ENCODE peak calls at places on chromosomes 7 and 10, in five cellular contexts. P, Y, A, B and C are unnamed samples. For H3K4me1, the result is how much of the 10 kb centered on the place peaks cover.

GRCh38 chr10:127928021-127928806 is 21.3 kb downstream of the PTPRE start:
- DNase-seq in P (no peak), B (no peak), A (no peak), Y (no peak), C (no peak)

GRCh38 chr7:1842321-1843221 is 172.5 kb downstream of the ELFN1 start:
- DNase-seq in P (no peak), Y (peak), A (peak), B (peak), C (no peak)

GRCh38 chr7:100602889-100603696 is 930 bp downstream of the PCOLCE start:
- DNase-seq in Y (peak), B (peak), A (no peak), P (peak), C (peak)

GRCh38 chr7:25894902-25895791 is 256.9 kb upstream of the NFE2L3 start:
- DNase-seq in Y (peak), P (peak), A (no peak), B (peak), C (peak)

GRCh38 chr7:151426486-151426905 is 13.4 kb downstream of the CRYGN start:
- DNase-seq in A (no peak), Y (peak), B (peak), P (peak), C (peak)

GRCh38 chr7:90645784-90646183 is 49.7 kb downstream of the CDK14 start:
- DNase-seq in A (no peak), P (no peak), Y (no peak), B (no peak), C (no peak)

GRCh38 chr10:124225468-124226270 is 132.3 kb upstream of the CHST15 start:
- DNase-seq in Y (no peak), A (no peak), B (no peak), P (no peak), C (no peak)

GRCh38 chr10:89163265-89163995 is 43.7 kb downstream of the CH25H start:
- DNase-seq in A (no peak), B (no peak), Y (peak), P (peak), C (no peak)

GRCh38 chr7:57343901-57344622 is 105.9 kb upstream of the ZNF716 start:
- DNase-seq in B (no peak), P (no peak), Y (peak), A (no peak), C (no peak)

GRCh38 chr10:70537398-70538194 is 59.0 kb downstream of the PALD1 start:
- DNase-seq in Y (no peak), A (no peak), B (no peak), P (peak), C (no peak)

GRCh38 chr10:95260397-95260881 is 30.4 kb downstream of the PDLIM1 start:
- DNase-seq in B (no peak), P (peak), A (peak), Y (no peak), C (peak)

GRCh38 chr10:86364551-86365345 is 1.8 kb downstream of the GRID1 start:
- DNase-seq in A (no peak), P (no peak), Y (no peak), B (peak), C (no peak)

GRCh38 chr10:58414270-58415041 is 29.2 kb downstream of the TFAM start:
- DNase-seq in Y (no peak), B (no peak), A (peak), P (peak), C (peak)

GRCh38 chr10:20976891-20977684 is 80.0 kb upstream of the NEBL start:
- DNase-seq in B (no peak), P (no peak), A (no peak), Y (no peak), C (no peak)

GRCh38 chr10:103040424-103040823 is 122.3 kb downstream of the CNNM2 start:
- DNase-seq in P (no peak), Y (no peak), B (no peak), A (no peak), C (peak)

GRCh38 chr10:94524146-94524545 is 21.4 kb upstream of the HELLS start:
- DNase-seq in A (no peak), B (no peak), Y (no peak), P (no peak), C (no peak)

GRCh38 chr7:5419523-5420107 is 4.0 kb downstream of the TNRC18 start:
- DNase-seq in B (peak), P (peak), A (peak), Y (no peak), C (no peak)

GRCh38 chr7:94391716-94392390 is 2.8 kb upstream of the COL1A2 start:
- DNase-seq in B (peak), P (no peak), Y (no peak), A (no peak), C (peak)

GRCh38 chr10:66834802-66835201 is 91.0 kb upstream of the LRRTM3 start:
- DNase-seq in P (no peak), A (peak), Y (no peak), B (no peak), C (no peak)

GRCh38 chr7:1812693-1813393 is 142.8 kb downstream of the ELFN1 start:
- DNase-seq in P (no peak), A (no peak), Y (no peak), B (no peak), C (peak)

GRCh38 chr10:121497513-121497912 is 100.7 kb downstream of the FGFR2 start:
- DNase-seq in Y (no peak), B (no peak), A (no peak), P (no peak), C (no peak)

GRCh38 chr7:129952164-129952652 is 552 bp downstream of the UBE2H start:
- DNase-seq in P (peak), B (peak), A (no peak), Y (peak), C (peak)

GRCh38 chr7:17532861-17533404 is 234.5 kb downstream of the AHR start:
- DNase-seq in B (no peak), Y (no peak), A (peak), P (peak), C (peak)

GRCh38 chr10:1754506-1755177 is 17.3 kb upstream of the ADARB2 start:
- DNase-seq in B (no peak), P (no peak), A (no peak), Y (no peak), C (no peak)

GRCh38 chr7:38753347-38753746 is 122.2 kb upstream of the AMPH start:
- DNase-seq in P (no peak), Y (no peak), B (no peak), A (no peak), C (no peak)
- H3K4me1 ChIP-seq in P (under half), Y (under half), B (under half), A (under half), C (under half)

GRCh38 chr7:102434039-102434481 is 685 bp downstream of the ORAI2 start:
- DNase-seq in A (no peak), B (peak), P (no peak), Y (no peak), C (no peak)
- H3K4me1 ChIP-seq in A (under half), B (under half), P (under half), Y (under half), C (under half)

GRCh38 chr7:112575864-112576263 is 95.1 kb downstream of the LSMEM1 start:
- DNase-seq in A (no peak), B (no peak), Y (no peak), P (no peak), C (no peak)
- H3K4me1 ChIP-seq in A (under half), B (under half), Y (under half), P (under half), C (under half)

GRCh38 chr7:149041350-149041749 is 13.0 kb upstream of the PDIA4 start:
- DNase-seq in Y (no peak), A (no peak), P (no peak), B (no peak), C (no peak)
- H3K4me1 ChIP-seq in Y (under half), A (under half), P (under half), B (under half), C (under half)

DNA sequence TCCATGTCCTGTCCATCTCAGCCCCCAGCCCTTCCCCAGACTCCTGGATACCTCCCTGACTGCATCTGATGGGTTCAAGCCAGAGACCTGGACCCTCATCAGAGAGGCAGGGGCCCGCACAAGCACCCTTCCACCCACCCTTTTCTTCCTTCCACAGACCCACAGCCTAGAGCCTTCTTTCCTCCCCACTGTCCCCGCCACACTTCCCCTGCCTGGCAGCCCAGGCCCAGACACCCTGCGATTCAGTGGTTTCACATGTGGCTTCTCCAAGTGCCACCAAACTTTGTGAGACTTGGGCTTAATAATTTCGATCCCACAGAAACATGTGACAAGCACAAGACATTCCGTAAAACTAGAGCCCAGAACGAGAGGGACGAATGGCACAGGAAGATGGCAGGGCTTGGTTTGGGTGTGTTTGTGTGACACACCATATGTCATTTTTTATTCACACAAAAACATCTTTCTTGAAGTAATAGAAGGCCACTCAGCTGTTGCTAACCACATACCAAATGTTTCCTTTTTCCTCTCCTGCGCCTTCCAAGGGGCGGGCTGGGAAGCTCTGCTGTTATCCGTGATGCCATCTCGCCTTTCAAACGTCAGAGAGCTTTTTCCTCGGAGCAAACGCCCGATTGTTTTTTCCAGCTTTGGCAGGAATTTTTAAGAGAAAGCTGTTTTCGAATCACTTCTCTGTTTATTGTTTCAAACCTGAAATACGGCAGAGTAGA is 162.8 kb downstream of the GRK5 start:
- DNase-seq in Y (no peak), P (no peak), A (no peak), B (peak), C (peak)
- H3K4me1 ChIP-seq in Y (under half), P (under half), A (under half), B (under half), C (under half)

DNA sequence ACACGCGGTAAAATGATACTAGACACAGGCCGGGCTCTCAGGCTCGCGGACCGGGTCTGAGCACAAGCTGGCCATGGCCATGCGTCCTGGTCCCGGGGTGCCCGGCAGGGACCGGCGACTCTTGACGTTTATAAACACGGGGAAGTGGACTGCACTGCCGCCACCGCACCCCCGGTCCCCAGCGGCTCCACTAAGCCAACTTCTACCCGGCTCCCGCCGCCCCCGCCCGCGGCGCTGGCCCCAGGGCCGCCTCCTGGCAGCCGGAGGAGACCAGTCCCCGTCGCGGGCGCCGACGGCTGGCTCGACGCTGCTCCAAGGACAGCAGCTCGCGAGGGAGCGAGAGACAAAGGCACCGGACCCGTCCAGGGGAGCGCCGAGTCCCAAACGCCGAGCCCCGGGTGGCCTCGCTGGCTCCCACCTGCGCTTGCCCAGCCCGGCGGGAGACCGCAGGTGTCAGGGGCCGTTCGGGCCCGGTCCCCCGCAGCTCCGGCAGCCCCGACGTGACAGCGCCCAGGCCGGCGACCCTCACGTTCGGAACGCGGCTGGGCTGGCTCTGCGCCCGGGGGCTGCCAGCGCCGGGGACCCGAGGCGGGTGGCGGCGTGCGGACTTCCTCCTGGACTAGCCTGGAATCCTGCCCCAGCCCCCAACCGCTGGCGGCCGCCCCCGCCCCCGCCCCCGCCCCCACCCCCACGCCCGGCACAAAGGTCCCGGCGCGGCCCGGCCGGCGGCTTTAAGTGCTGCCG is 517 bp downstream of the ITGB1 start:
- DNase-seq in Y (peak), A (no peak), B (peak), P (peak), C (peak)
- H3K4me1 ChIP-seq in Y (half or more), A (half or more), B (under half), P (half or more), C (half or more)

DNA sequence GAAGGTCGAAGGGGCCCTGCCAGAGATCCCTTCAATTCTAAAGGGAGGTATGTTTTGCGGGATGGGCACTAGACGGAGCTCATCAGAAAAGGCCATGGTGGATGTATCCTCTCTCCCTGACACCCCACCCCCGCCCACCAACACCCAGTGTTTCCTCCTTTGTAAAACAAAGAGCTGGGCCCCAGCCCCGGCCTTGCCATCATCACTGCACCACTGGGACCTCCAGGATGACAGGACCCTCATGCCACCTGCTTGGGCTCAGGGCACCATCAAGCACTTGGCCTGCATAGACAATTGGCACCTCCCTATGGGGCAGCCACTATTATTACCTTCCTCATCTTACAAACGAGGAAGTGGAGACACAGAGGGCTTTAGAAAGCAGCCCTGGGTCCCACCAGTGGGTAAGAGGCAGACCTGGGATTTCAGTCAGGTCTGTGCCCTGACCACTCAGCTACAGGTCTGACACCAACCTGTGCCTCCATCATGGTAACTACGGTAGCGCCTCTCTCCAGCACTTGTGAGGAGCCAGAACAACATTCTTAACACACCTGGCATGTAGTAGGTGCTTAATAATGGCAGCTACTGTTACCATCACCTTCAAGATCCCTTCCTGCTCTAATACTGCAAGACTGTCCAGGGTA is 2.0 kb downstream of the CALML3 start:
- DNase-seq in A (no peak), Y (no peak), B (no peak), P (no peak), C (no peak)
- H3K4me1 ChIP-seq in A (under half), Y (under half), B (under half), P (under half), C (under half)

GRCh38 chr10:19918800-19919199 is 102.6 kb downstream of the PLXDC2 start:
- DNase-seq in A (no peak), B (no peak), Y (no peak), P (no peak), C (no peak)

GRCh38 chr10:19922236-19922963 is 106.2 kb downstream of the PLXDC2 start:
- DNase-seq in A (no peak), P (peak), Y (no peak), B (no peak), C (no peak)

GRCh38 chr10:19917756-19918478 is 101.7 kb downstream of the PLXDC2 start:
- DNase-seq in B (no peak), P (no peak), A (no peak), Y (no peak), C (no peak)

GRCh38 chr10:19921300-19922140 is 105.3 kb downstream of the PLXDC2 start:
- DNase-seq in Y (no peak), P (no peak), B (no peak), A (no peak), C (no peak)

DNA sequence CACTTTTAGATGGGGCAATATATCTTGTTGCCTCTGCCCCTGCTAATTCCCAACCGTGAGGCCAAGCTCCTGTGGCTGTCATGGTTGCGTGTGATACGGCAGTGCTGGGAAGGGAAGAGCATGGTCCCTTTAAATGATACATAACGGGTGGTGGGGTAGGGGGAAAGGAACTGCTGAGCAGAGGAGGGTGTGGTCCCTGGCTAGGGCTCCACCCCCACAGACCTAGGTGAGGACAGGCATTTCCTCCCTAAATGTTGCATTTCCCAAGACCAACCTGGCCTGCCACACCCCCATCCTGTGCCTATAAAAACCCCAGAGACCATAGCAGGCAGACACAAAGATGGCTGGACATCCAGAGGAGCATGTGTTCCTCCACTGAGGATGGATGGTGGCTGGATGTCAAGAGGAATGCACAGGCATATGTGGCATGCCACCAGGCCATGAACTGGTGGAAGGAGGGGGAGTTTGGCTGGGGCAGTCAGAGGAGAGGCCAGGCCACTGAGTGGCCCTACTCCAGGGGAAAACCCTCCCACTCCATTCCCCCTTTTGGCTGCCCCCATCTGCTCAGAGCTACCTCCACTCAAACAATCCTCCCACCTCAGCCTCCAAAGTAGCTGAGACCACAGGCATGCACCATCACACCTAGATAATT is 104.0 kb downstream of the PLXDC2 start:
- DNase-seq in B (no peak), P (no peak), A (no peak), Y (no peak), C (no peak)
- H3K4me1 ChIP-seq in B (under half), P (under half), A (under half), Y (under half), C (under half)

GRCh38 chr10:52666931-52667330 is 105.7 kb downstream of the MBL2 start:
- DNase-seq in Y (no peak), B (no peak), A (no peak), P (no peak), C (no peak)

GRCh38 chr10:52662255-52662654 is 110.3 kb downstream of the MBL2 start:
- DNase-seq in Y (no peak), A (no peak), B (no peak), P (no peak), C (no peak)

GRCh38 chr10:52665821-52666220 is 106.8 kb downstream of the MBL2 start:
- DNase-seq in P (no peak), Y (no peak), B (no peak), A (no peak), C (no peak)

GRCh38 chr10:52663161-52663560 is 109.4 kb downstream of the MBL2 start:
- DNase-seq in B (no peak), P (no peak), A (no peak), Y (no peak), C (no peak)

GRCh38 chr10:52664629-52665028 is 108.0 kb downstream of the MBL2 start:
- DNase-seq in P (no peak), A (no peak), B (no peak), Y (no peak), C (no peak)
- H3K4me1 ChIP-seq in P (under half), A (under half), B (under half), Y (under half), C (under half)

DNA sequence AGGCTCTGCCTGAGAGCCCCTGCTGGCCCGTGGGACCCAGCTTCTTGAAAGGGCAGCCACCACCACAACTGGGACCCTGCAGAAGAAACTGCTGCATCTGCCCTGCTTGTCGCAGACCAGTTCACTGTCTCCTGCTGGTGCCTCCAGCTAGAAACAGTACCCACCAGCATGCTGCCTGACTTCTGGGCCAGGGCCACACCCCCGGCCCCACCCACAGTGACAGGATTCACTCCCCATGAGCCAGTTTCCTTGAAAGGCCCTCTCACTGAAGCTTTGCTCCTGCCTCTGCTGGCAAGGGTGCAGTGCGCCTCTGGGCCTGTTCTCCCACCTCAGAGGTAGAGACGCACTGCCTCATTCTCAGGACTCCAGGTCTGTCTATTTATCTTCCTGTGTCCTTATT is 32.4 kb downstream of the ANXA11 start:
- DNase-seq in B (no peak), A (no peak), P (no peak), Y (no peak), C (no peak)
- H3K4me1 ChIP-seq in B (under half), A (under half), P (under half), Y (half or more), C (under half)